ENCODE peak calls at places on chromosome 12, in seven cellular contexts. R, M, O, B, T, K and P are unnamed samples.

GRCh38 chr12:1007276-1007675 is 16.3 kb downstream of the ERC1 start:
- DNase-seq in R (no peak), M (no peak), O (no peak), B (no peak), K (no peak), T (no peak), P (no peak)

GRCh38 chr12:6086316-6086715 is 38.2 kb downstream of the VWF start:
- DNase-seq in R (no peak), K (no peak), T (no peak), M (no peak), O (no peak), B (no peak), P (no peak)

GRCh38 chr12:120534703-120535655 is 823 bp downstream of the RNF10 start:
- DNase-seq in M (peak), B (peak), O (peak), K (peak), R (peak), T (peak), P (peak)

GRCh38 chr12:82300611-82301010 is 57.6 kb downstream of the CCDC59 start:
- DNase-seq in O (no peak), B (no peak), M (no peak), T (no peak), K (no peak), R (no peak), P (no peak)

GRCh38 chr12:31204995-31205582 is 120.9 kb downstream of the SINHCAF start:
- DNase-seq in R (no peak), M (no peak), K (no peak), O (no peak), T (no peak), B (peak), P (no peak)

GRCh38 chr12:27711312-27711682 is 665 bp downstream of the MRPS35 start:
- DNase-seq in M (no peak), T (no peak), R (peak), B (peak), K (peak), O (no peak), P (peak)

GRCh38 chr12:56001446-56002100 is 4.5 kb downstream of the SUOX start:
- DNase-seq in T (no peak), O (no peak), R (no peak), B (no peak), K (peak), M (no peak), P (no peak)

GRCh38 chr12:44827832-44828438 is 48.2 kb downstream of the NELL2 start:
- DNase-seq in K (no peak), M (no peak), R (no peak), O (no peak), B (no peak), T (no peak), P (no peak)

GRCh38 chr12:51371295-51371953 is 19.8 kb downstream of the GALNT6 start:
- DNase-seq in T (peak), M (no peak), B (peak), O (no peak), K (peak), R (peak), P (peak)

GRCh38 chr12:119229837-119230236 is 51.1 kb downstream of the HSPB8 start:
- DNase-seq in O (no peak), K (peak), R (no peak), T (no peak), B (peak), M (no peak), P (peak)

GRCh38 chr12:2897418-2897817 is 6.7 kb downstream of the TULP3 start:
- DNase-seq in K (no peak), M (no peak), T (no peak), R (no peak), B (no peak), O (no peak), P (no peak)

GRCh38 chr12:118183711-118184110 is 47.8 kb downstream of the PEBP1 start:
- DNase-seq in B (no peak), O (no peak), R (no peak), M (no peak), K (no peak), T (no peak), P (no peak)

GRCh38 chr12:51391047-51391837 is at the start of gene GALNT6:
- DNase-seq in O (peak), T (peak), K (peak), B (no peak), R (no peak), M (peak), P (peak)

GRCh38 chr12:47679785-47680184 is 26.0 kb downstream of the RPAP3 start:
- DNase-seq in B (no peak), M (no peak), K (no peak), O (no peak), R (no peak), T (no peak), P (no peak)

GRCh38 chr12:111253213-111253612 is 115.7 kb downstream of the PHETA1 start:
- DNase-seq in K (no peak), O (no peak), R (no peak), M (no peak), B (no peak), T (no peak), P (no peak)

GRCh38 chr12:97639702-97640101 is 177.1 kb downstream of the RMST start:
- DNase-seq in R (no peak), M (no peak), B (peak), T (no peak), O (no peak), K (peak), P (no peak)

GRCh38 chr12:18578191-18578590 is 159.6 kb downstream of the PLCZ1 start:
- DNase-seq in T (no peak), B (peak), O (no peak), M (no peak), R (no peak), K (no peak), P (peak)

GRCh38 chr12:21894792-21895392 is 46.3 kb downstream of the ABCC9 start:
- DNase-seq in T (no peak), O (no peak), B (peak), K (no peak), R (no peak), M (no peak), P (no peak)

GRCh38 chr12:116015525-116015924 is 262.0 kb downstream of the MED13L start:
- DNase-seq in M (no peak), R (no peak), O (no peak), T (no peak), B (peak), K (peak), P (peak)

GRCh38 chr12:5492562-5492961 is 60.7 kb downstream of the NTF3 start:
- DNase-seq in O (no peak), R (no peak), T (no peak), B (no peak), K (no peak), M (no peak), P (no peak)

GRCh38 chr12:10190558-10191388 is 11.9 kb downstream of the TMEM52B start:
- DNase-seq in K (peak), M (peak), T (peak), R (no peak), B (peak), O (peak), P (peak)

GRCh38 chr12:120388711-120389431 is 19.9 kb upstream of the MSI1 start:
- DNase-seq in M (no peak), B (no peak), K (no peak), T (no peak), O (no peak), R (no peak), P (no peak)

GRCh38 chr12:28191690-28192089 is 1.4 kb downstream of the CCDC91 start:
- DNase-seq in R (no peak), K (no peak), B (peak), O (no peak), M (no peak), T (peak), P (peak)

GRCh38 chr12:128971802-128972201 is 118.5 kb downstream of the GLT1D1 start:
- DNase-seq in O (no peak), B (no peak), M (no peak), T (no peak), K (no peak), R (no peak), P (no peak)

GRCh38 chr12:51846911-51847829 is 1.3 kb downstream of the FIGNL2 start:
- DNase-seq in O (no peak), M (peak), T (peak), R (no peak), B (no peak), K (peak), P (peak)

GRCh38 chr12:125093681-125094025 is 28.4 kb downstream of the AACS start:
- DNase-seq in R (no peak), T (no peak), M (no peak), O (no peak), B (no peak), K (no peak), P (no peak)

GRCh38 chr12:116996648-116997047 is 85.9 kb downstream of the FBXW8 start:
- DNase-seq in O (no peak), K (no peak), M (no peak), T (no peak), B (no peak), R (no peak), P (no peak)

GRCh38 chr12:117024961-117025480 is 74.2 kb downstream of the TESC start:
- DNase-seq in O (no peak), R (no peak), B (no peak), T (no peak), M (no peak), K (no peak), P (no peak)

GRCh38 chr12:24933694-24934407 is 15.1 kb downstream of the BCAT1 start:
- DNase-seq in T (no peak), O (no peak), B (no peak), K (no peak), M (no peak), R (no peak), P (no peak)

GRCh38 chr12:3897400-3897910 is 24.3 kb upstream of the PARP11 start:
- DNase-seq in B (no peak), M (no peak), O (no peak), T (no peak), K (no peak), R (no peak), P (no peak)

GRCh38 chr12:76664731-76665130 is 99.2 kb upstream of the ZDHHC17 start:
- DNase-seq in K (no peak), T (no peak), B (no peak), R (no peak), O (no peak), M (no peak), P (no peak)

GRCh38 chr12:105910030-105910429 is 228.7 kb downstream of the NUAK1 start:
- DNase-seq in T (no peak), B (peak), M (no peak), R (no peak), O (no peak), K (no peak), P (no peak)

GRCh38 chr12:50637870-50638481 is 125.9 kb upstream of the ATF1 start:
- DNase-seq in O (no peak), B (peak), R (no peak), K (peak), T (no peak), M (no peak), P (peak)

GRCh38 chr12:14308516-14308915 is 57.0 kb upstream of the ATF7IP start:
- DNase-seq in T (no peak), B (no peak), K (no peak), R (no peak), O (no peak), M (no peak), P (no peak)

GRCh38 chr12:27645671-27646070 is 50.6 kb upstream of the REP15 start:
- DNase-seq in R (no peak), K (no peak), M (no peak), T (no peak), O (no peak), B (no peak), P (no peak)

GRCh38 chr12:128025856-128026255 is 241.1 kb upstream of the TMEM132C start:
- DNase-seq in B (no peak), R (no peak), T (peak), O (no peak), K (peak), M (no peak), P (no peak)

GRCh38 chr12:9634177-9634803 is 26.6 kb upstream of the KLRB1 start:
- DNase-seq in B (peak), M (peak), T (peak), O (peak), R (no peak), K (peak), P (peak)

GRCh38 chr12:131471271-131471905 is 239.5 kb upstream of the SFSWAP start:
- DNase-seq in T (no peak), B (no peak), K (no peak), R (no peak), O (no peak), M (no peak), P (no peak)

GRCh38 chr12:109264095-109264942 is 44.8 kb downstream of the FOXN4 start:
- DNase-seq in K (peak), M (peak), R (no peak), O (no peak), B (peak), T (peak), P (peak)